ENCODE peak calls at places on chromosomes 5 and 9, in seven cellular contexts. N, Z, O, T, V, F and I are unnamed samples.

GRCh38 chr5:176524138-176524537 is 13.1 kb downstream of the RNF44 start:
- DNase-seq in N (no peak), Z (no peak), O (no peak), T (no peak), V (no peak), F (no peak), I (no peak)

GRCh38 chr5:67315082-67315801 is 118.6 kb upstream of the CD180 start:
- DNase-seq in N (no peak), Z (no peak), O (no peak), T (peak; percentile 100), V (no peak), F (no peak), I (no peak)

GRCh38 chr5:134637106-134637721 is 4.6 kb upstream of the SAR1B start:
- DNase-seq in N (no peak), Z (no peak), O (no peak), T (no peak), V (no peak), F (no peak), I (no peak)

GRCh38 chr5:169467382-169467781 is 116.2 kb upstream of the SPDL1 start:
- DNase-seq in N (no peak), Z (no peak), O (no peak), T (no peak), V (no peak), F (no peak), I (no peak)

GRCh38 chr9:37486256-37486615 is 488 bp downstream of the POLR1E start:
- DNase-seq in N (no peak), Z (no peak), O (no peak), T (no peak), V (no peak), F (no peak), I (no peak)

GRCh38 chr5:55546991-55547390 is 12.2 kb upstream of the PLPP1 start:
- DNase-seq in N (no peak), Z (no peak), O (no peak), T (no peak), V (no peak), F (no peak), I (no peak)

GRCh38 chr5:52998552-52999313 is 9.6 kb downstream of the ITGA2 start:
- DNase-seq in N (no peak), Z (no peak), O (no peak), T (no peak), V (no peak), F (no peak), I (peak; percentile 9)

GRCh38 chr9:88923653-88924284 is 67.5 kb upstream of the S1PR3 start:
- DNase-seq in N (no peak), Z (no peak), O (no peak), T (no peak), V (no peak), F (no peak), I (no peak)

GRCh38 chr5:167671176-167671575 is 620.3 kb upstream of the WWC1 start:
- DNase-seq in N (no peak), Z (no peak), O (no peak), T (no peak), V (no peak), F (no peak), I (no peak)

GRCh38 chr9:77384406-77384805 is 207.1 kb downstream of the VPS13A start:
- DNase-seq in N (no peak), Z (no peak), O (no peak), T (no peak), V (no peak), F (no peak), I (peak; percentile 75)

GRCh38 chr5:14258840-14259239 is 115.7 kb downstream of the TRIO start:
- DNase-seq in N (no peak), Z (no peak), O (no peak), T (no peak), V (no peak), F (no peak), I (no peak)

GRCh38 chr9:135989722-135990467 is 28.7 kb upstream of the UBAC1 start:
- DNase-seq in N (no peak), Z (peak; percentile 18), O (peak; percentile 19), T (peak; percentile 24), V (peak; percentile 39), F (no peak), I (no peak)

GRCh38 chr5:172379481-172379880 is 74.8 kb downstream of the SH3PXD2B start:
- DNase-seq in N (no peak), Z (no peak), O (no peak), T (no peak), V (no peak), F (no peak), I (no peak)

GRCh38 chr5:154365823-154366222 is 80.0 kb upstream of the SAP30L start:
- DNase-seq in N (no peak), Z (no peak), O (no peak), T (no peak), V (no peak), F (no peak), I (no peak)

GRCh38 chr9:80968611-80969010 is 720.7 kb downstream of the TLE1 start:
- DNase-seq in N (no peak), Z (no peak), O (no peak), T (no peak), V (no peak), F (peak; percentile 55), I (no peak)

GRCh38 chr9:97419315-97419867 is 7.5 kb downstream of the TDRD7 start:
- DNase-seq in N (no peak), Z (no peak), O (no peak), T (no peak), V (no peak), F (no peak), I (peak; percentile 63)

GRCh38 chr5:27308151-27308550 is 269.8 kb upstream of the CDH9 start:
- DNase-seq in N (no peak), Z (no peak), O (no peak), T (no peak), V (no peak), F (no peak), I (peak; percentile 40)

GRCh38 chr5:130164966-130165365 is 260.7 kb downstream of the CHSY3 start:
- DNase-seq in N (no peak), Z (no peak), O (no peak), T (no peak), V (no peak), F (no peak), I (peak; percentile 37)

GRCh38 chr5:157744055-157745011 is 821 bp downstream of the LSM11 start:
- DNase-seq in N (no peak), Z (no peak), O (no peak), T (no peak), V (no peak), F (no peak), I (peak; percentile 41)

GRCh38 chr5:101626572-101626971 is 669.5 kb downstream of the SLCO4C1 start:
- DNase-seq in N (no peak), Z (no peak), O (no peak), T (no peak), V (no peak), F (no peak), I (no peak)

GRCh38 chr5:34736445-34737119 is 80.5 kb downstream of the RAI14 start:
- DNase-seq in N (no peak), Z (no peak), O (no peak), T (no peak), V (no peak), F (no peak), I (no peak)

GRCh38 chr9:37345038-37345437 is 77.5 kb upstream of the GRHPR start:
- DNase-seq in N (no peak), Z (no peak), O (no peak), T (no peak), V (no peak), F (no peak), I (no peak)

GRCh38 chr5:131505237-131505908 is 129.7 kb downstream of the RAPGEF6 start:
- DNase-seq in N (no peak), Z (no peak), O (no peak), T (peak; percentile 28), V (no peak), F (no peak), I (no peak)

GRCh38 chr9:115551396-115551795 is 433.4 kb upstream of the TNC start:
- DNase-seq in N (no peak), Z (no peak), O (no peak), T (peak; percentile 61), V (no peak), F (no peak), I (no peak)

GRCh38 chr5:102077920-102078319 is 218.2 kb downstream of the SLCO4C1 start:
- DNase-seq in N (no peak), Z (no peak), O (no peak), T (no peak), V (no peak), F (no peak), I (no peak)

GRCh38 chr5:31197183-31197582 is 3.7 kb downstream of the CDH6 start:
- DNase-seq in N (no peak), Z (no peak), O (no peak), T (no peak), V (no peak), F (peak; percentile 65), I (peak; percentile 3)

GRCh38 chr5:173640166-173640804 is 23.8 kb upstream of the BOD1 start:
- DNase-seq in N (no peak), Z (no peak), O (no peak), T (no peak), V (no peak), F (no peak), I (no peak)

GRCh38 chr9:116234091-116234490 is 80.5 kb downstream of the PAPPA start:
- DNase-seq in N (peak; percentile 38), Z (no peak), O (no peak), T (no peak), V (no peak), F (peak; percentile 92), I (no peak)

GRCh38 chr5:175707751-175708375 is 50.0 kb downstream of the HRH2 start:
- DNase-seq in N (no peak), Z (no peak), O (no peak), T (no peak), V (no peak), F (no peak), I (no peak)

GRCh38 chr9:33619666-33620404 is 95.8 kb downstream of the ANKRD18B start:
- DNase-seq in N (peak; percentile 46), Z (no peak), O (no peak), T (peak; percentile 37), V (no peak), F (peak; percentile 88), I (peak; percentile 73)

GRCh38 chr5:130333089-130333488 is 428.8 kb downstream of the CHSY3 start:
- DNase-seq in N (no peak), Z (no peak), O (no peak), T (no peak), V (no peak), F (peak; percentile 8), I (peak; percentile 56)

GRCh38 chr5:59732301-59732700 is 161.2 kb downstream of the PDE4D start:
- DNase-seq in N (no peak), Z (no peak), O (no peak), T (peak; percentile 51), V (no peak), F (no peak), I (no peak)

GRCh38 chr5:68187268-68188055 is 28.1 kb upstream of the PIK3R1 start:
- DNase-seq in N (no peak), Z (no peak), O (no peak), T (peak; percentile 97), V (no peak), F (no peak), I (no peak)

GRCh38 chr9:128033609-128034008 is 33.5 kb downstream of the NAIF1 start:
- DNase-seq in N (no peak), Z (no peak), O (no peak), T (no peak), V (no peak), F (no peak), I (no peak)

GRCh38 chr9:1718836-1719235 is 296.3 kb upstream of the SMARCA2 start:
- DNase-seq in N (no peak), Z (peak; percentile 17), O (no peak), T (no peak), V (no peak), F (no peak), I (no peak)